ENCODE peak calls at places on chromosome 15, in seven cellular contexts. K, P, D, Z, V, N and G are unnamed samples. For H3K4me1, the result is how much of the 10 kb centered on the place peaks cover.

GRCh38 chr15:46709461-46709860 is 1007.8 kb upstream of the SEMA6D start:
- DNase-seq in K (no peak), P (no peak), D (no peak), Z (no peak), V (no peak), N (no peak), G (no peak)

GRCh38 chr15:80580107-80580506 is 115.0 kb upstream of the ABHD17C start:
- DNase-seq in K (peak), P (peak), D (no peak), Z (peak), V (peak), N (no peak), G (no peak)

GRCh38 chr15:39651295-39651694 is 70.4 kb downstream of the THBS1 start:
- DNase-seq in K (no peak), P (no peak), D (no peak), Z (no peak), V (no peak), N (no peak), G (no peak)

GRCh38 chr15:100141304-100142080 is 200.3 kb downstream of the ADAMTS17 start:
- DNase-seq in K (no peak), P (no peak), D (no peak), Z (no peak), V (no peak), N (no peak), G (no peak)

GRCh38 chr15:40936709-40937666 is 7.8 kb downstream of the DLL4 start:
- DNase-seq in K (no peak), P (no peak), D (no peak), Z (no peak), V (peak), N (no peak), G (no peak)

GRCh38 chr15:100383302-100384107 is 41.7 kb upstream of the ADAMTS17 start:
- DNase-seq in K (no peak), P (peak), D (peak), Z (no peak), V (no peak), N (peak), G (no peak)

GRCh38 chr15:70126382-70126781 is 28.7 kb upstream of the TLE3 start:
- DNase-seq in K (peak), P (no peak), D (no peak), Z (no peak), V (no peak), N (no peak), G (no peak)

GRCh38 chr15:99076109-99076508 is 28.8 kb upstream of the SYNM start:
- DNase-seq in K (no peak), P (no peak), D (no peak), Z (no peak), V (no peak), N (no peak), G (no peak)

GRCh38 chr15:101013151-101013550 is 94.0 kb downstream of the LRRK1 start:
- DNase-seq in K (peak), P (no peak), D (no peak), Z (no peak), V (no peak), N (no peak), G (no peak)

GRCh38 chr15:28086175-28086703 is 12.9 kb downstream of the OCA2 start:
- DNase-seq in K (no peak), P (no peak), D (peak), Z (no peak), V (peak), N (peak), G (no peak)

GRCh38 chr15:81316267-81316666 is 7.7 kb downstream of the STARD5 start:
- DNase-seq in K (no peak), P (no peak), D (no peak), Z (no peak), V (no peak), N (no peak), G (no peak)

GRCh38 chr15:35713733-35714132 is 167.8 kb upstream of the DPH6 start:
- DNase-seq in K (no peak), P (peak), D (no peak), Z (peak), V (peak), N (peak), G (no peak)

GRCh38 chr15:58864602-58865419 is 68.7 kb downstream of the SLTM start:
- DNase-seq in K (no peak), P (peak), D (peak), Z (no peak), V (no peak), N (no peak), G (no peak)

GRCh38 chr15:59160880-59161593 is 45.6 kb upstream of the LDHAL6B start:
- DNase-seq in K (no peak), P (no peak), D (no peak), Z (no peak), V (peak), N (no peak), G (no peak)

GRCh38 chr15:73142802-73143762 is 90.8 kb downstream of the NEO1 start:
- DNase-seq in K (no peak), P (no peak), D (no peak), Z (no peak), V (no peak), N (no peak), G (no peak)

GRCh38 chr15:68314563-68314962 is 37.0 kb downstream of the FEM1B start:
- DNase-seq in K (no peak), P (no peak), D (peak), Z (no peak), V (peak), N (no peak), G (no peak)

GRCh38 chr15:25790003-25790660 is 73.0 kb downstream of the ATP10A start:
- DNase-seq in K (peak), P (no peak), D (no peak), Z (no peak), V (peak), N (no peak), G (no peak)

GRCh38 chr15:90501898-90502297 is 27.8 kb upstream of the CRTC3 start:
- DNase-seq in K (no peak), P (no peak), D (no peak), Z (no peak), V (no peak), N (no peak), G (no peak)

GRCh38 chr15:98067339-98067738 is 106.8 kb downstream of the ARRDC4 start:
- DNase-seq in K (no peak), P (no peak), D (no peak), Z (no peak), V (peak), N (no peak), G (no peak)

GRCh38 chr15:27894645-27895044 is 204.5 kb downstream of the OCA2 start:
- DNase-seq in K (no peak), P (no peak), D (no peak), Z (no peak), V (no peak), N (no peak), G (no peak)

GRCh38 chr15:42166225-42166940 is 9.9 kb upstream of the PLA2G4F start:
- DNase-seq in K (no peak), P (no peak), D (no peak), Z (no peak), V (no peak), N (no peak), G (no peak)

GRCh38 chr15:79970921-79971434 is at the start of gene BCL2A1:
- DNase-seq in K (no peak), P (no peak), D (no peak), Z (peak), V (peak), N (no peak), G (no peak)

GRCh38 chr15:58296276-58296675 is 135.5 kb upstream of the LIPC start:
- DNase-seq in K (no peak), P (no peak), D (no peak), Z (no peak), V (no peak), N (no peak), G (no peak)

GRCh38 chr15:60553163-60553562 is 74.2 kb upstream of the ICE2 start:
- DNase-seq in K (no peak), P (no peak), D (no peak), Z (no peak), V (no peak), N (no peak), G (no peak)

GRCh38 chr15:101039461-101039860 is 120.3 kb downstream of the LRRK1 start:
- DNase-seq in K (no peak), P (no peak), D (no peak), Z (no peak), V (peak), N (no peak), G (no peak)

GRCh38 chr15:80404719-80405553 is 754 bp downstream of the ARNT2 start:
- DNase-seq in K (no peak), P (no peak), D (no peak), Z (no peak), V (peak), N (no peak), G (no peak)

GRCh38 chr15:89971592-89971997 is 29.5 kb upstream of the ZNF710 start:
- DNase-seq in K (no peak), P (no peak), D (peak), Z (peak), V (peak), N (peak), G (no peak)

GRCh38 chr15:51796777-51797474 is 32.5 kb upstream of the TMOD3 start:
- DNase-seq in K (no peak), P (peak), D (no peak), Z (no peak), V (no peak), N (no peak), G (no peak)

GRCh38 chr15:73630030-73630429 is 3.2 kb downstream of the NPTN start:
- DNase-seq in K (no peak), P (no peak), D (no peak), Z (no peak), V (no peak), N (no peak), G (no peak)

GRCh38 chr15:22845289-22845900 is 6.9 kb downstream of the NIPA2 start:
- DNase-seq in K (no peak), P (no peak), D (no peak), Z (no peak), V (peak), N (no peak), G (no peak)

GRCh38 chr15:74920472-74920871 is 13.8 kb upstream of the FAM219B start:
- DNase-seq in K (no peak), P (no peak), D (no peak), Z (no peak), V (no peak), N (no peak), G (no peak)

GRCh38 chr15:72770673-72771328 is 12.8 kb downstream of the ADPGK start:
- DNase-seq in K (no peak), P (no peak), D (no peak), Z (no peak), V (no peak), N (no peak), G (no peak)

GRCh38 chr15:27784107-27784506 is 315.0 kb downstream of the OCA2 start:
- DNase-seq in K (no peak), P (no peak), D (no peak), Z (no peak), V (no peak), N (no peak), G (no peak)

GRCh38 chr15:55782901-55783300 is 39.9 kb upstream of the PRTG start:
- DNase-seq in K (no peak), P (no peak), D (no peak), Z (no peak), V (no peak), N (no peak), G (no peak)

GRCh38 chr15:83993591-83993990 is 242.0 kb upstream of the GOLGA6L4 start:
- DNase-seq in K (no peak), P (no peak), D (no peak), Z (no peak), V (no peak), N (no peak), G (no peak)

GRCh38 chr15:60777558-60777957 is 298.6 kb upstream of the ICE2 start:
- DNase-seq in K (no peak), P (no peak), D (no peak), Z (no peak), V (no peak), N (no peak), G (no peak)

DNA sequence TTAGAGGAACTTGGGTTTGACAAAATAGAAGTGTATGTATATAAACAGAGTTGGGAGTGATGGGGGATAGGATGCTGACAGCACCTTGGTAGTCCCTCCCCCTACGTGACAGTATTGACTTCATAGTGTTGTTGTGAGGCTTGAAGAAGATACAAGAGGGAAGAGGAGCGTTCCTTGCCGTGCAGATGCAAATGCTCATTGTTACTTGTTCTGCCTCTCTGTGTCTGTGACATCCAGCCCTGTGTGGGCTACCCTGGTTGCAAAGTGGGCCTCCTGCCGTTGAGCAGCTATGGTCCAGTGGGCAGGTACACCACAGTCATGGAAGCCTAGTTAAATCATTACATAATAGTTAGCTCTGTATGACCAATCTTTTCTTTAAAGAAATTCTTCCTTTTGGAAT is 45.0 kb downstream of the SMAD3 start:
- DNase-seq in K (no peak), P (no peak), D (no peak), Z (no peak), V (no peak), N (no peak), G (no peak)
- H3K27ac ChIP-seq in K (no peak), P (peak), D (peak), Z (no peak), V (peak), N (peak), G (peak)

GRCh38 chr15:67175643-67176071 is 78.8 kb downstream of the AAGAB start:
- DNase-seq in K (peak), P (no peak), D (no peak), Z (no peak), V (peak), N (no peak), G (no peak)
- H3K4me1 ChIP-seq in K (half or more), P (half or more), D (under half), Z (half or more), V (half or more), N (under half), G (under half)

GRCh38 chr15:77118787-77119410 is 48.0 kb upstream of the TSPAN3 start:
- DNase-seq in K (no peak), P (no peak), D (peak), Z (no peak), V (peak), N (peak), G (no peak)

GRCh38 chr15:77121599-77121998 is 50.7 kb upstream of the TSPAN3 start:
- DNase-seq in K (no peak), P (no peak), D (no peak), Z (no peak), V (no peak), N (no peak), G (no peak)

GRCh38 chr15:77123854-77124253 is 52.9 kb upstream of the TSPAN3 start:
- DNase-seq in K (no peak), P (no peak), D (no peak), Z (no peak), V (no peak), N (no peak), G (no peak)

GRCh38 chr15:77122576-77122975 is 51.7 kb upstream of the TSPAN3 start:
- DNase-seq in K (no peak), P (no peak), D (no peak), Z (no peak), V (no peak), N (no peak), G (no peak)

DNA sequence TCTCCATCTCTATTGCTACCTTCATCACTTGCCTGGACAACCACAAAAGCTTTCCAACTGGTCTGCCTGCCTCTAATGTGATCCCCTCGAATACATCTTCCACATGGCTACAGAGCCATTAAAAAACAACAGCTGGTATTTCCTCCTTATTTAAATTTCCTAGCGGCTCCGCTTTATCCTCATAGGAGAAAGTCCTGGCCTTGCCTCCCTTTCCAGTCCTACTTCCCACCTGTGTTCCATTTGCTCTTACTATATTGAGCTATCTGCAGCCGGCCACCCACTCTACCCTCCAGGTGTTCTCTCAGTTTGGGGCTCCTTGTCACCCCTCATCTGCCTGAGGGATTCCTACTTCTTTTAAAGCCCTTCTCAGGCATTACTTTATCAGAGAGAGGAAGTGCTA is 49.7 kb upstream of the TSPAN3 start:
- DNase-seq in K (no peak), P (no peak), D (no peak), Z (no peak), V (no peak), N (no peak), G (no peak)
- TF ChIP-seq CTCF in K (no peak), P (no peak), D (no peak), Z (no peak), V (no peak), N (no peak), G (no peak)

GRCh38 chr15:85458764-85459163 is 78.4 kb downstream of the AKAP13 start:
- DNase-seq in K (no peak), P (peak), D (no peak), Z (no peak), V (no peak), N (no peak), G (no peak)

GRCh38 chr15:85456798-85457197 is 76.4 kb downstream of the AKAP13 start:
- DNase-seq in K (no peak), P (no peak), D (no peak), Z (no peak), V (no peak), N (no peak), G (no peak)

GRCh38 chr15:85455851-85456250 is 75.4 kb downstream of the AKAP13 start:
- DNase-seq in K (no peak), P (no peak), D (no peak), Z (no peak), V (no peak), N (no peak), G (no peak)

GRCh38 chr15:85454403-85454802 is 74.0 kb downstream of the AKAP13 start:
- DNase-seq in K (no peak), P (no peak), D (no peak), Z (no peak), V (no peak), N (no peak), G (no peak)

GRCh38 chr15:85457392-85457968 is 77.1 kb downstream of the AKAP13 start:
- DNase-seq in K (no peak), P (peak), D (no peak), Z (no peak), V (no peak), N (no peak), G (no peak)
- H3K27ac ChIP-seq in K (peak), P (no peak), D (no peak), Z (peak), V (no peak), N (no peak), G (no peak)

DNA sequence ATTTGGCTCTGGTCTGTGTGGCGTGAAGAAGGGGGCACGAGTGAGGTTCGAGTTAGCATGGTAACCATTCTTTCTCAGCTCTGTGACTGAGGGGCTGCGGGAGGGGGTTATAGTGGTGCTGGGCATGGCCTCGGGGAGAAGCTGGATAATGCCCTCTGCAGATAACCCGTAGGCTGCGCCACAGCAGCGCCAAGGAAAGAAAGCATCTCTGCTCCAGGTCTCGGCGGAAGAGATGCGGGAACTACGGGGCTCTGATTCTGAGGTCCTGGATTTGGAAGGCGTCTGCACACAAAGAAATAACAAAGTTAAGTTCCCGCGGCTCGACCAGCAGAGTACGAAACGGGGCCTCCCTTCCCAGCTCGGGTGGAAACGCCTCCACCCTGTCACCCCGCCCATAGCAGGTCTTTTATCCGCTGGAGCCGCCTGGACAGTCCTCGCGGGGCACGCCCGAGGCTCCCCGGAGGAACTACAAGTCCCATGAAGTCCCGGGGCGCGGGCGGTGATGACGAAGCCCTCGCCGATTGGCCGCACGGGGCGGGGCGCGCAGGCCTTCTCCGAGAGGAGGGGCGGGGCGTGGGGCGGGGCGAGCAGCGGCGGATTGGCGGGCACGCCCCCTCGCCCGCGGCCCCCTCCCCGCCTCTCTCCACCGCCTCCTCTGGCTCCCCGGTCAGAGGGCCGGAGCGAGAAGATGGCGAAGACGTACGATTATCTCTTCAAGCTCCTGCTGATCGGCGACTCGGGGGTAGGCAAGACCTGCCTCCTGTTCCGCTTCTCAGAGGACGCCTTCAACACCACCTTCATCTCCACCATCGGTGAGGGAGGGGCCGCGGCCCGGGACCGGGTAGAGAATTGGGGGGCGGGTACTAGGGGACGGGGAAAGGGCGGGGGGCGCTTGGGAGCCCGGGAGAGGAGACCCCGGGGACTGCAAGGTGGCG is at the start of gene RAB8B:
- DNase-seq in K (peak), P (peak), D (peak), Z (peak), V (peak), N (peak), G (peak)
- H3K4me1 ChIP-seq in K (under half), P (under half), D (under half), Z (under half), V (under half), N (under half), G (under half)

GRCh38 chr15:71291247-71291646 is 176.0 kb downstream of the THSD4 start:
- DNase-seq in K (no peak), P (no peak), D (no peak), Z (no peak), V (no peak), N (no peak), G (no peak)
- TF ChIP-seq CTCF in K (no peak), P (no peak), D (no peak), Z (no peak), V (no peak), N (no peak), G (no peak)

DNA sequence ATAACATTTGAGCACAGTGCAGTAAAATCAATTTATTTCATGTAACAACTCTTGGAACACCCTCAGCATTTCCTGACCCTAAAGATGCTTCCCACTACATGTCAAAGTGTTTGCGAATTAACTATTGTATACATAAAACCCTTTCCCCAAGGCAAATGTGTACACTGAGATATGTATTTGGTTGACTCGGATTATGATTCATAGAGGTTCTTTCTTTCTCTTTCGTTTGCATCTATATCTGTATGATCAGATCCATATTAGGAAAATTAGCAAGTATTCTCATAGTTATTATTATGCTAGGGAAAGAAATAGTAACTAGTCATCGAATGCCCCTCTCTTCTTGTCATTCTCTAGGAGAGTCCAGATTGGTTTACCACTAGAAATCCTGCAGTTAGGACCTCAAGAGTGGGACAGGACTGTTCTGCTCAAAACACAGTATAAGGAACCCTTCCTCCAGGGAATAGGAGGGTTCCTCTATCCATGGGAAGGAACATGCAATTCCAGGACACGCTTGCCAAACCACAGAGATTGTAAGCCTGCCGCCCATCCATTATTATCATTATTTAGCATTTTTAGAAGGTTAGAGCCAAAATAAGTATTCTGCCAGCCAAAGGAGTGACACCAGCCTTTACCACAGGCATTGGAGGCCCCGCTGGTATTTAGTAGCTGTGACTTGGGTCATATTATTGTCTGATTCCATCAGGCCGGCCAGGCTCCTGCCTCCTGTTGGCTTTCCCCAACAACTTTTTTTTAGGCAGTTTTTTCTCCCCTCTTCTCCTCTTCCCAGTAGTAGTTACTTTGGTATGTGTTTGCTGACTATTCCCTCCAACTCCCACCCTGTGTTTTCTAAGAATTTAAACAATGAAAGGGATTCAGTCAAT is 100.7 kb downstream of the GALK2 start:
- DNase-seq in K (no peak), P (no peak), D (no peak), Z (no peak), V (peak), N (no peak), G (no peak)
- H3K27ac ChIP-seq in K (peak), P (no peak), D (no peak), Z (no peak), V (peak), N (no peak), G (no peak)